ENCODE peak calls at places on chromosomes 2 and 18, in nine cellular contexts. K is IMR-90, B is PC-3, I is HCT116, P is fibroblast of villous mesenchyme, E is MM.1S, L is AG09309, C is tibial artery, U is heart right ventricle. D is an unnamed sample.

GRCh38 chr18:76544511-76545350 is 49.7 kb upstream of the ZNF516 start:
- DNase-seq in K (no peak), B (no peak), I (no peak), P (no peak), E (no peak), L (no peak), C (no peak), U (no peak), D (no peak)

GRCh38 chr18:2981212-2981728 is 31.7 kb downstream of the LPIN2 start:
- DNase-seq in K (peak; percentile 95), B (peak; percentile 84), I (no peak), P (peak; percentile 99), E (no peak), L (peak; percentile 42), C (no peak), U (no peak), D (no peak)

GRCh38 chr2:207167129-207167923 is 1.6 kb upstream of the KLF7 start:
- DNase-seq in K (peak; percentile 72), B (no peak), I (no peak), P (peak; percentile 68), E (no peak), L (no peak), C (no peak), U (no peak), D (no peak)

GRCh38 chr2:139296672-139297209 is 516.6 kb upstream of the NXPH2 start:
- DNase-seq in K (no peak), B (peak; percentile 33), I (no peak), P (no peak), E (no peak), L (no peak), C (no peak), U (no peak), D (no peak)

GRCh38 chr2:212284166-212284565 is 254.4 kb downstream of the ERBB4 start:
- DNase-seq in K (no peak), B (no peak), I (no peak), P (no peak), E (no peak), L (no peak), C (no peak), U (no peak), D (no peak)

GRCh38 chr2:175402591-175402990 is 221.1 kb upstream of the ATP5MC3 start:
- DNase-seq in K (no peak), B (no peak), I (no peak), P (no peak), E (no peak), L (no peak), C (no peak), U (no peak), D (no peak)

GRCh38 chr2:58923869-58924268 is 682.7 kb upstream of the FANCL start:
- DNase-seq in K (peak; percentile 94), B (peak; percentile 10), I (no peak), P (peak; percentile 90), E (no peak), L (peak; percentile 89), C (no peak), U (no peak), D (no peak)

GRCh38 chr18:25727281-25727680 is 363.1 kb downstream of the SS18 start:
- DNase-seq in K (peak; percentile 28), B (no peak), I (no peak), P (no peak), E (no peak), L (no peak), C (no peak), U (no peak), D (no peak)

GRCh38 chr18:2895391-2895790 is 48.6 kb downstream of the EMILIN2 start:
- DNase-seq in K (no peak), B (no peak), I (no peak), P (no peak), E (no peak), L (no peak), C (peak; percentile 63), U (no peak), D (no peak)

GRCh38 chr18:61893304-61893970 is 630 bp upstream of the RNF152 start:
- DNase-seq in K (peak; percentile 61), B (no peak), I (no peak), P (peak; percentile 44), E (peak; percentile 44), L (no peak), C (peak; percentile 81), U (peak; percentile 45), D (no peak)

GRCh38 chr2:232970051-232970450 is 43.0 kb downstream of the NGEF start:
- DNase-seq in K (no peak), B (no peak), I (no peak), P (no peak), E (no peak), L (no peak), C (no peak), U (no peak), D (no peak)

GRCh38 chr2:238059505-238059904 is 1.3 kb upstream of the SCLY start:
- DNase-seq in K (no peak), B (no peak), I (no peak), P (no peak), E (no peak), L (no peak), C (no peak), U (no peak), D (peak; percentile 9)

GRCh38 chr2:219428469-219428868 is 6.2 kb upstream of the SPEG start:
- DNase-seq in K (no peak), B (no peak), I (no peak), P (no peak), E (no peak), L (no peak), C (no peak), U (no peak), D (no peak)
- H3K4me3 ChIP-seq in K (no peak overlapping the region), B (no peak overlapping the region), I (no peak overlapping the region), P (no peak overlapping the region), E (no peak overlapping the region), L (no peak overlapping the region), C (no peak overlapping the region), U (no peak overlapping the region), D (no peak overlapping the region)

DNA sequence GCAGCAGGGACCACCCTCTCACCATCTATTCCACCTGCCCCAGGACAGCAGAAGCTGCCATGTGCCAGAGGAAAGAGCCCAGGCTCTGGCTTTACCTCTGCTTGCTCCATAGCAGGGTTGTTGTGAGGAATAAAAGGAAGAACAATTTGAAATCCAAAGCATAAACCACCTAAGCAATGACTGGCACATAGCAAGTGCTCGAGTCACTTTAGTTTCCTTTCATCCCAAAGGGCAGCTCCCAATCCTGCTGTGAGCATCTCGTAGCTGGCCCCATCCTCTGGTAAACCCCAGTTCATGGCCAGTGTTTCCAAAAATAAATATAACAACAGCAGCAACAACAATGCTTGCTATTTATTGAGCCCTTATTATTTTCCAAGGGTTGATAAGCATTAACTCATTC is 923.5 kb downstream of the EPHA4 start:
- DNase-seq in K (no peak), B (peak; percentile 14), I (no peak), P (no peak), E (no peak), L (no peak), C (no peak), U (no peak), D (no peak)
- H3K4me3 ChIP-seq in K (no peak overlapping the region), B (no peak overlapping the region), I (no peak overlapping the region), P (no peak overlapping the region), E (no peak overlapping the region), L (no peak overlapping the region), C (no peak overlapping the region), U (no peak overlapping the region), D (no peak overlapping the region)

GRCh38 chr2:88855620-88856408 is 164.3 kb downstream of the RPIA start:
- DNase-seq in K (no peak), B (no peak), I (no peak), P (no peak), E (no peak), L (no peak), C (no peak), U (no peak), D (no peak)
- H3K4me3 ChIP-seq in K (no peak overlapping the region), B (no peak overlapping the region), I (no peak overlapping the region), P (no peak overlapping the region), E (no peak overlapping the region), L (no peak overlapping the region), C (no peak overlapping the region), U (no peak overlapping the region), D (no peak overlapping the region)

DNA sequence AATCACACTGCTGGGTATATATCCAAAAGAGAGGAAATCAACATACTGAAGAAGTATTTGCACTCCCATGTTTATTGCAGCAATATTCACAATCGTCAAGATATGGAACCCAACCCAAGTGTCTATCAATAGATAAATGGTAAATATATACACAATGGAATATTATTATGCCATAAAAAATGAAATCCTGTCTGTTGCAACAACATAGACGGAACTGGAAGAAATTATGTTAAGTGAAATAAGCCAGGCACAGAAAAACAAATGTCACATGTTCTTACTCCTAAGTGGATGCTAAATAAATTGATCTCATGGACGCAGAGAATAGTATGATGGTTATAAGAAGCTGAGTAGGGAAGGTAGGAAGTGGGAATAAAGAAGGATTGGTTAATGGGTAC is 65.7 kb downstream of the NCKAP1 start:
- DNase-seq in K (no peak), B (no peak), I (no peak), P (no peak), E (no peak), L (no peak), C (no peak), U (no peak), D (no peak)
- H3K4me3 ChIP-seq in K (no peak overlapping the region), B (no peak overlapping the region), I (no peak overlapping the region), P (no peak overlapping the region), E (no peak overlapping the region), L (no peak overlapping the region), C (no peak overlapping the region), U (no peak overlapping the region), D (no peak overlapping the region)

D was measured in right atrium auricular region.